ENCODE peak calls at places on chromosomes 7 and 10, in ten cellular contexts. One of them, this sample, is unnamed.

GRCh38 chr7:43868681-43869017 is 668 bp downstream of the MRPS24 start:
- DNase-seq in IMR-90: no peak
- DNase-seq in OCI-LY7: no peak
- DNase-seq in cardiac fibroblast: no peak
- DNase-seq in BJ: no peak
- DNase-seq in lower leg skin: no peak
- DNase-seq in mesendoderm: no peak
- DNase-seq in lower lobe of right lung: no peak
- DNase-seq in heart left ventricle: no peak
- DNase-seq in dorsolateral prefrontal cortex: no peak
- DNase-seq in this sample: no peak

GRCh38 chr7:157964521-157964920 is 623.1 kb downstream of the PTPRN2 start:
- DNase-seq in BJ: no peak
- DNase-seq in heart left ventricle: no peak
- DNase-seq in IMR-90: no peak
- DNase-seq in dorsolateral prefrontal cortex: no peak
- DNase-seq in mesendoderm: no peak
- DNase-seq in lower lobe of right lung: no peak
- DNase-seq in cardiac fibroblast: no peak
- DNase-seq in lower leg skin: no peak
- DNase-seq in OCI-LY7: no peak
- DNase-seq in this sample: no peak

GRCh38 chr10:17031656-17032630 is 97.7 kb downstream of the CUBN start:
- DNase-seq in lower leg skin: no peak
- DNase-seq in IMR-90: no peak
- DNase-seq in mesendoderm: peak
- DNase-seq in OCI-LY7: no peak
- DNase-seq in lower lobe of right lung: no peak
- DNase-seq in heart left ventricle: no peak
- DNase-seq in cardiac fibroblast: peak
- DNase-seq in BJ: no peak
- DNase-seq in dorsolateral prefrontal cortex: no peak
- DNase-seq in this sample: no peak

GRCh38 chr10:70162892-70163201 is 7.5 kb downstream of the SAR1A start:
- DNase-seq in OCI-LY7: no peak
- DNase-seq in lower leg skin: no peak
- DNase-seq in lower lobe of right lung: no peak
- DNase-seq in IMR-90: no peak
- DNase-seq in mesendoderm: no peak
- DNase-seq in heart left ventricle: no peak
- DNase-seq in dorsolateral prefrontal cortex: no peak
- DNase-seq in BJ: no peak
- DNase-seq in cardiac fibroblast: peak
- DNase-seq in this sample: no peak

GRCh38 chr7:65304175-65304574 is 69.5 kb upstream of the ZNF92 start:
- DNase-seq in cardiac fibroblast: no peak
- DNase-seq in heart left ventricle: no peak
- DNase-seq in OCI-LY7: no peak
- DNase-seq in lower lobe of right lung: no peak
- DNase-seq in lower leg skin: no peak
- DNase-seq in IMR-90: no peak
- DNase-seq in BJ: no peak
- DNase-seq in dorsolateral prefrontal cortex: no peak
- DNase-seq in mesendoderm: no peak
- DNase-seq in this sample: no peak

GRCh38 chr7:25967278-25968204 is 184.5 kb upstream of the NFE2L3 start:
- DNase-seq in mesendoderm: peak
- DNase-seq in lower lobe of right lung: no peak
- DNase-seq in OCI-LY7: peak
- DNase-seq in cardiac fibroblast: no peak
- DNase-seq in BJ: no peak
- DNase-seq in IMR-90: no peak
- DNase-seq in dorsolateral prefrontal cortex: no peak
- DNase-seq in heart left ventricle: no peak
- DNase-seq in lower leg skin: no peak
- DNase-seq in this sample: no peak

GRCh38 chr7:130281227-130281626 is 11.7 kb upstream of the CPA4 start:
- DNase-seq in mesendoderm: no peak
- DNase-seq in lower lobe of right lung: no peak
- DNase-seq in heart left ventricle: no peak
- DNase-seq in BJ: no peak
- DNase-seq in cardiac fibroblast: peak
- DNase-seq in OCI-LY7: no peak
- DNase-seq in lower leg skin: no peak
- DNase-seq in IMR-90: peak
- DNase-seq in dorsolateral prefrontal cortex: no peak
- DNase-seq in this sample: no peak

GRCh38 chr7:140732436-140732835 is 35.9 kb downstream of the NDUFB2 start:
- DNase-seq in lower leg skin: no peak
- DNase-seq in cardiac fibroblast: no peak
- DNase-seq in BJ: no peak
- DNase-seq in dorsolateral prefrontal cortex: no peak
- DNase-seq in mesendoderm: peak
- DNase-seq in OCI-LY7: no peak
- DNase-seq in heart left ventricle: no peak
- DNase-seq in IMR-90: no peak
- DNase-seq in lower lobe of right lung: no peak
- DNase-seq in this sample: no peak

GRCh38 chr10:42864575-42864974 is 82.0 kb downstream of the BMS1 start:
- DNase-seq in mesendoderm: peak
- DNase-seq in IMR-90: peak
- DNase-seq in BJ: no peak
- DNase-seq in OCI-LY7: peak
- DNase-seq in lower leg skin: no peak
- DNase-seq in heart left ventricle: no peak
- DNase-seq in cardiac fibroblast: peak
- DNase-seq in dorsolateral prefrontal cortex: no peak
- DNase-seq in lower lobe of right lung: no peak
- DNase-seq in this sample: no peak

DNA sequence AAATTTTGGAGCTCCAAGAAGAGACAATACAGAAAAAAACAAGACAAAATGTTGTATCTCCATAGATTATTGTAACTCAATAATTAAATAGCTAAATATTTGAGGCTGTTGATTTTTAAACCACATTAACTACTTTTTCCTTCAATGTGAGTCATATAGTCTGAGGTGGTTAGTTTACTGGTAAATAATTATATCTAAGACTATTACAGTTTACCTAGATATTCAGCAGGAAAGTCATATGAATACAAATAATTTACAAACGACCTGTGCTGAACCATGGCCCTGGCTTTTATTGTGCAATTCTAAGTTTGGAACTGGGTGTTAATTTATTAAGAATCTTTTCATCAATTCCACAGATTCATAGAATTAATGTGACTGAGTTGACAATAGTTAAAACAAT is 22.2 kb downstream of the CREB5 start:
- DNase-seq in OCI-LY7: no peak
- DNase-seq in cardiac fibroblast: no peak
- DNase-seq in dorsolateral prefrontal cortex: no peak
- DNase-seq in mesendoderm: no peak
- DNase-seq in BJ: no peak
- DNase-seq in lower leg skin: no peak
- DNase-seq in lower lobe of right lung: no peak
- DNase-seq in IMR-90: no peak
- DNase-seq in heart left ventricle: no peak
- DNase-seq in this sample: no peak
- H3K4me3 ChIP-seq in OCI-LY7: no peak
- H3K4me3 ChIP-seq in cardiac fibroblast: no peak
- H3K4me3 ChIP-seq in dorsolateral prefrontal cortex: no peak
- H3K4me3 ChIP-seq in mesendoderm: no peak
- H3K4me3 ChIP-seq in BJ: no peak
- H3K4me3 ChIP-seq in lower leg skin: no peak
- H3K4me3 ChIP-seq in lower lobe of right lung: no peak
- H3K4me3 ChIP-seq in IMR-90: no peak
- H3K4me3 ChIP-seq in heart left ventricle: no peak
- H3K4me3 ChIP-seq in this sample: no peak

GRCh38 chr7:155488483-155489127 is 30.7 kb downstream of the EN2 start:
- DNase-seq in cardiac fibroblast: no peak
- DNase-seq in BJ: no peak
- DNase-seq in lower lobe of right lung: no peak
- DNase-seq in mesendoderm: no peak
- DNase-seq in dorsolateral prefrontal cortex: no peak
- DNase-seq in OCI-LY7: no peak
- DNase-seq in heart left ventricle: no peak
- DNase-seq in lower leg skin: no peak
- DNase-seq in IMR-90: no peak
- DNase-seq in this sample: no peak

GRCh38 chr7:155489158-155489840 is 31.4 kb downstream of the EN2 start:
- DNase-seq in mesendoderm: no peak
- DNase-seq in heart left ventricle: no peak
- DNase-seq in OCI-LY7: no peak
- DNase-seq in lower lobe of right lung: no peak
- DNase-seq in dorsolateral prefrontal cortex: no peak
- DNase-seq in cardiac fibroblast: no peak
- DNase-seq in lower leg skin: no peak
- DNase-seq in BJ: no peak
- DNase-seq in IMR-90: no peak
- DNase-seq in this sample: no peak

GRCh38 chr7:155491812-155492211 is 33.9 kb downstream of the EN2 start:
- DNase-seq in BJ: no peak
- DNase-seq in heart left ventricle: no peak
- DNase-seq in lower lobe of right lung: no peak
- DNase-seq in IMR-90: no peak
- DNase-seq in cardiac fibroblast: no peak
- DNase-seq in mesendoderm: no peak
- DNase-seq in lower leg skin: no peak
- DNase-seq in OCI-LY7: no peak
- DNase-seq in dorsolateral prefrontal cortex: no peak
- DNase-seq in this sample: no peak

GRCh38 chr7:155489862-155490696 is 32.1 kb downstream of the EN2 start:
- DNase-seq in BJ: no peak
- DNase-seq in mesendoderm: no peak
- DNase-seq in OCI-LY7: no peak
- DNase-seq in IMR-90: no peak
- DNase-seq in lower lobe of right lung: no peak
- DNase-seq in dorsolateral prefrontal cortex: no peak
- DNase-seq in cardiac fibroblast: no peak
- DNase-seq in heart left ventricle: no peak
- DNase-seq in lower leg skin: no peak
- DNase-seq in this sample: no peak

DNA sequence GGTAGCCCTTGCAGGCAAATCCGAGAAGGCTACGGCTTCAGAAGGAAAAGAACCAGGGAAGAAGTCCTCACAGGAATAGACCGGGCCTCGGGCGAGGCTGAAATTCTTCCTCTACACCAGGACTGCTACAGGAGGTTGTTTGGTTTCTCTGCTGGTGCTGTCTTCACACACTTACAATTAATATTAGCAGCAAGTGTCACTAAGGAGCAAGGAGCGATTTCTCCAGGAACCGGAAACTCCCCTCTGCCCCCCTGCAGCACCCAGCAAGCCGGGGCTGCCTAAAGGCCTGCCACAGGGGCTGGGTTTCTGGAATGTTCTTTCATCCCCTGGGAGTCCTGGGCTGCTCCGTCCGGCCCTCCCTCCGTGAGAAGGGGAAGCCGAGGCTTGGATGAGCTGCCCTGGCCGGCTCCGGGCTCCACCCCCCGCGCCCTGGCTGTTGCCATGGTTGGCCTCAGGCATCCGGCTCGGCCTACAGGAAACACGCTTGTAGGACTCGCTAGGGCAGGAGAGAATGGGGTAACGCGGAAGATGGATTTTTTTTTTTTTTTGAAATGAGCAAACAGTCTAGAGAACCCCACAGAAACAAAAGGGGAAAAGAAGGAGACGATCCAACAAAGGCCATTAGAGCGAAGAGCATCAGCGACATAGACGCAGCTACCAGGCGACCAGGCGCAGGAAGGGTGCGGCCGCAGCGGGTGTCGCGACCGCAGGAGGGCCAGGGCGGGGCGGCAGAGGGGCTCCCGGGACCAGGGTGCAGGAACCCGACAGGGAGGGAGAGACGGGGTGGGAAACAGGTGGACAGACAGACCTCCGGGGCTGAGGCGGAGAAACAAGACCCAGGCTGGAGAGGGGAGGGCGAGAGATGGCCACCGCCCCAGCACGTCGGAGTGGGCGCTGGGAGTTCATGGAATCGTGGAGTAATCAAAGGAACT is 33.0 kb downstream of the EN2 start:
- DNase-seq in cardiac fibroblast: no peak
- DNase-seq in lower lobe of right lung: peak
- DNase-seq in BJ: no peak
- DNase-seq in dorsolateral prefrontal cortex: no peak
- DNase-seq in mesendoderm: peak
- DNase-seq in heart left ventricle: peak
- DNase-seq in IMR-90: no peak
- DNase-seq in OCI-LY7: no peak
- DNase-seq in lower leg skin: peak
- DNase-seq in this sample: no peak
- H3K4me3 ChIP-seq in cardiac fibroblast: peak
- H3K4me3 ChIP-seq in lower lobe of right lung: peak
- H3K4me3 ChIP-seq in BJ: peak
- H3K4me3 ChIP-seq in dorsolateral prefrontal cortex: peak
- H3K4me3 ChIP-seq in mesendoderm: peak
- H3K4me3 ChIP-seq in heart left ventricle: peak
- H3K4me3 ChIP-seq in IMR-90: no peak
- H3K4me3 ChIP-seq in OCI-LY7: no peak
- H3K4me3 ChIP-seq in lower leg skin: peak
- H3K4me3 ChIP-seq in this sample: peak

GRCh38 chr10:122019414-122019975 is 30.5 kb downstream of the TACC2 start:
- DNase-seq in dorsolateral prefrontal cortex: no peak
- DNase-seq in cardiac fibroblast: no peak
- DNase-seq in IMR-90: no peak
- DNase-seq in heart left ventricle: no peak
- DNase-seq in lower lobe of right lung: peak
- DNase-seq in OCI-LY7: no peak
- DNase-seq in lower leg skin: peak
- DNase-seq in BJ: no peak
- DNase-seq in mesendoderm: peak
- DNase-seq in this sample: peak
- H3K4me3 ChIP-seq in dorsolateral prefrontal cortex: peak
- H3K4me3 ChIP-seq in cardiac fibroblast: no peak
- H3K4me3 ChIP-seq in IMR-90: no peak
- H3K4me3 ChIP-seq in heart left ventricle: no peak
- H3K4me3 ChIP-seq in lower lobe of right lung: peak
- H3K4me3 ChIP-seq in OCI-LY7: no peak
- H3K4me3 ChIP-seq in lower leg skin: no peak
- H3K4me3 ChIP-seq in BJ: no peak
- H3K4me3 ChIP-seq in mesendoderm: no peak
- H3K4me3 ChIP-seq in this sample: peak

DNA sequence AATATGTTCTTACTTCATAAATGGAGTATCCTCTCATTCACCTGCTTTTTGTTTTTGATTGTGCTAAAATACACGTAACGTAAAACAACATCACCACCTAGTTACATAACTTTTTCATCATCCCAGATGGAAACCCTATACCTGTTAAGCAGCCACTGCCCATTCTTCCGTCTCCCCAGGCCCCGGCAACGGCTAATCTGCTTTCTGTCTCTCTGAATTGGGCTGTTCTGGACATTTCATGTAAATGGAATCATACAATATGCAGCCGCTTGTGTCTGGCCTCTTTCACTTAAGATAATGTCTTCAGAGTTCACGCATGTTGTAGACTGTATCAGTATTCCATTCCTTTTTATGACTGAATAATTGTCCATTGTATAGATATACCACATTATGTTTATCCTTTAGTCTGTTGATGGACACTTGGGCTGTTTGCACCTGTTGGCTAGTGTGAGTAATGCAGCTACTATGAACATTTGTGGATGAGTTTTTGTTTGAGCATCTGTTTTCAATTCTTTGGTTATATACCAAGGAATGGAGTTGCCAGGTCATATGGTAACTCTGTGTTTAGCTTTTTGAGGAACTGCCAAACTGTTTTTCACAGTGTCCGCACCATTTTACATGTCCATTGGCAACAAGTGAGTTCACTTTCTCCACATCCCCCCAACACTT is 14.1 kb upstream of the SUN1 start:
- DNase-seq in dorsolateral prefrontal cortex: no peak
- DNase-seq in heart left ventricle: no peak
- DNase-seq in mesendoderm: no peak
- DNase-seq in OCI-LY7: peak
- DNase-seq in lower leg skin: no peak
- DNase-seq in lower lobe of right lung: no peak
- DNase-seq in BJ: no peak
- DNase-seq in IMR-90: peak
- DNase-seq in cardiac fibroblast: peak
- DNase-seq in this sample: no peak
- H3K4me3 ChIP-seq in dorsolateral prefrontal cortex: peak
- H3K4me3 ChIP-seq in heart left ventricle: no peak
- H3K4me3 ChIP-seq in mesendoderm: no peak
- H3K4me3 ChIP-seq in OCI-LY7: peak
- H3K4me3 ChIP-seq in lower leg skin: no peak
- H3K4me3 ChIP-seq in lower lobe of right lung: peak
- H3K4me3 ChIP-seq in BJ: no peak
- H3K4me3 ChIP-seq in IMR-90: no peak
- H3K4me3 ChIP-seq in cardiac fibroblast: no peak
- H3K4me3 ChIP-seq in this sample: no peak

This sample was measured in stomach.